ENCODE peak calls at places on chromosomes 7 and 10, in six cellular contexts. P, M, C, Q, T and J are unnamed samples. For H3K27me3, the result is how much of the 10 kb centered on the place peaks cover.

GRCh38 chr10:77784856-77785255 is 141.7 kb downstream of the DLG5 start:
- DNase-seq in T (no peak), Q (no peak), M (no peak), P (no peak), C (no peak), J (no peak)

GRCh38 chr7:37526623-37527022 is 78.0 kb upstream of the ELMO1 start:
- DNase-seq in C (no peak), M (no peak), P (no peak), Q (no peak), T (no peak), J (no peak)

GRCh38 chr10:60943372-60944158 is 420 bp downstream of the RHOBTB1 start:
- DNase-seq in T (peak), P (peak), C (peak), M (peak), Q (no peak), J (peak)

GRCh38 chr7:55534916-55535636 is 37.2 kb downstream of the VOPP1 start:
- DNase-seq in C (no peak), P (no peak), Q (no peak), M (no peak), T (no peak), J (no peak)

GRCh38 chr7:106542550-106543220 is 118.3 kb downstream of the CCDC71L start:
- DNase-seq in Q (no peak), P (no peak), M (peak), C (peak), T (peak), J (peak)

GRCh38 chr10:70963271-70963670 is 74.9 kb upstream of the PCBD1 start:
- DNase-seq in P (no peak), Q (no peak), C (no peak), T (no peak), M (no peak), J (no peak)

GRCh38 chr7:73717991-73718405 is 1.5 kb downstream of the STX1A start:
- DNase-seq in T (no peak), C (peak), Q (peak), M (no peak), P (no peak), J (peak)

GRCh38 chr7:157508477-157508881 is 171.7 kb downstream of the DNAJB6 start:
- DNase-seq in M (no peak), C (no peak), T (no peak), Q (peak), P (no peak), J (no peak)

GRCh38 chr10:71804067-71804466 is 30.7 kb upstream of the VSIR start:
- DNase-seq in Q (no peak), C (no peak), M (no peak), P (no peak), T (no peak), J (no peak)

GRCh38 chr7:65820287-65820950 is 52.5 kb upstream of the VKORC1L1 start:
- DNase-seq in C (peak), T (no peak), Q (no peak), P (no peak), M (no peak), J (peak)

DNA sequence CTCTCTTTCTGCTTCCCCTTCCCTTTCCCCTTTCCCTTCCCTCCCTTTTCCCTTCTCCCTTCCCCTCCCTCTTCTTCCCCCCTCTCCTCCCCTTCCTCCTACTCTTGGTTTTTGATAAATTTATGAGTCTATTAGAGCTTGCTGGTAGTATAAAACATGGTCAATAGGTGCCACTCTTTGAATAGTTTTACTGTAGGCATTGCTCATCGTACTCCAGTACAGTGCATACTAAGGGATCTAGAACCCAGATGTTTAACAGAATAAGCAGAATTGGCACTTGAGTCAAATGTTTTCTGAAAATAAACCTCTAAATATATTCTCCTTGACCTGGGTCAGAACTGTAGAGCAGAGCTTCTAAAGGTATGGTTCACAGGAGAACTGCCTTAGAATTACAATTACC is 126.7 kb downstream of the SORCS3 start:
- DNase-seq in Q (no peak), P (no peak), C (peak), M (no peak), T (no peak), J (no peak)
- H3K27me3 ChIP-seq in Q (under half), P (under half), C (under half), M (under half), T (under half), J (under half)

GRCh38 chr7:131103997-131104396 is 223.7 kb upstream of the MKLN1 start:
- DNase-seq in C (no peak), Q (no peak), M (no peak), T (no peak), P (no peak), J (no peak)
- H3K4me3 ChIP-seq in C (no peak), Q (no peak), M (no peak), T (peak), P (peak), J (no peak)

GRCh38 chr10:46551701-46552525 is 4.5 kb downstream of the GPRIN2 start:
- DNase-seq in Q (peak), M (peak), P (peak), T (peak), C (no peak), J (no peak)
- H3K27me3 ChIP-seq in Q (under half), M (under half), P (under half), T (under half), C (under half), J (under half)

DNA sequence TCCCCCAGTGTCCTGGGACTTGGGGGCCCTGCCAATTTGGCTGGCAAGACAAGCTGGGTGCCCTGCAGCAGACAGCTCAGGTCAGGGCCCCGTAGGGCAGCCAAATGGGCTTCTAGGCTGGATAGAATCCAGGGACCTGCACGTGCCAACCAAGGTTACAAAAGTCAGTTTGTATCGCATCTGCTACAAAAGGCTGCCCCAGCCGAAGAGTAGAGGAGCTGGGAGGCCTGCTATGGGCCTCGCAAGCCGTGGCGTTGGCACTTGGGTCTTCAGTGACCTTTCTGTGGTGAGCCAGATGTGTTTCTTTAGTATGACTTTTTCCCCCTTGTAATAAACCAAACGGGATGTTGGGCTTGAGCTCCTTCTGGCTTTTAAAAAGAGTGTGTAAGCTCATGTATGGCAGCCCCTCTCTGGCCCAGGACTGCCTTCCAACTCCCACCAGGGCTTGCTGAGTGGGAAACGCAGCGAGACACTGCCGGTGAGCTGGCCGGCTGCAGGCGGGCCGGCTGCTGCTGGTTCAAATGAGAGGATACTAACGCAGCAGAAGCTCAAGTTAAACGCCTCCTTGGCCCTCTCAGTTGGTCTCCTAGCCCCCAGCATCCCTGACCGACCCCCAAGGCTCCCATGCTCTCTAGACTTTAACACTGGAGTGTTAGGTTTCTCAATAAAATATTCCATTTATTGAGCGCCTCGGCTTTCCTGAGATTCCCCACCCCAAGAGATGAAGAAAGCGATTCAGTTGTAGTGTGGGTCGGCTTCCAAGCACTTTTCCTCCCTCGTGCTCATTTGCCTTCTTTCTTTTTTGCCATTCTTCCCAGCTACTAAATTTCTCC is 3.1 kb upstream of the HOXA10 start:
- DNase-seq in C (no peak), Q (no peak), P (peak), T (peak), M (no peak), J (peak)
- H3K4me3 ChIP-seq in C (no peak), Q (no peak), P (peak), T (peak), M (no peak), J (peak)

GRCh38 chr7:155804431-155804831 is 7.8 kb downstream of the SHH start:
- DNase-seq in C (no peak), T (no peak), Q (no peak), P (no peak), M (no peak), J (no peak)

GRCh38 chr7:155803418-155804376 is 8.6 kb downstream of the SHH start:
- DNase-seq in T (no peak), C (peak), P (no peak), Q (no peak), M (no peak), J (peak)

GRCh38 chr7:155802291-155802690 is 10.0 kb downstream of the SHH start:
- DNase-seq in T (no peak), P (no peak), C (no peak), M (no peak), Q (no peak), J (no peak)

GRCh38 chr7:155800741-155801267 is 11.5 kb downstream of the SHH start:
- DNase-seq in P (no peak), Q (no peak), T (no peak), C (no peak), M (no peak), J (no peak)

DNA sequence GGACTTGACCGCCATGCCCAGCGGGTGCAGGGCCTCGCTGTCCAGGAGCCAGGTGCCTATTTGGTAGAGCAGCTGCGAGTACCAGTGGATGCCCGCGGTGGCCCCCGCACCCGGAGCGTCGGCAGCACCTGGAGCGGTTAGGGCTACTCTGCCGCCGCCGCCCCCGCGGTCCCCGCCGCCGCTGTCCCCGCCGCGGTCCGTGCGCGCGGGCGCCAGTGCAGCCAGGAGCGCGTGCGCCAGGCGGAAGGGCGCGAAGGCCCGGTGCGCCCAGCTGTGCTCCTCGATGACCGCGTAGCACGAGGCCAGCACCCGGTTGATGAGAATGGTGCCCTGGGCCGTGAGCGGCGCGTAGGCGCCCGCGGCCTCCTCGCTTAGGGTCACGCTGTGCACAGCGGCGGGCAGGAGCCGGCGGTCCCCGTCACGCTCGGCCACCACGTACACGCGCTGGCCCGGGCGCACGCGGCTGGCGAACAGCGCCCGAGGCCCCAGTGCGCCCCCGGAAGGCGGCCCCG is 9.3 kb downstream of the SHH start:
- DNase-seq in M (no peak), P (no peak), Q (no peak), T (no peak), C (no peak), J (no peak)
- H3K27me3 ChIP-seq in M (under half), P (half or more), Q (under half), T (under half), C (half or more), J (under half)

DNA sequence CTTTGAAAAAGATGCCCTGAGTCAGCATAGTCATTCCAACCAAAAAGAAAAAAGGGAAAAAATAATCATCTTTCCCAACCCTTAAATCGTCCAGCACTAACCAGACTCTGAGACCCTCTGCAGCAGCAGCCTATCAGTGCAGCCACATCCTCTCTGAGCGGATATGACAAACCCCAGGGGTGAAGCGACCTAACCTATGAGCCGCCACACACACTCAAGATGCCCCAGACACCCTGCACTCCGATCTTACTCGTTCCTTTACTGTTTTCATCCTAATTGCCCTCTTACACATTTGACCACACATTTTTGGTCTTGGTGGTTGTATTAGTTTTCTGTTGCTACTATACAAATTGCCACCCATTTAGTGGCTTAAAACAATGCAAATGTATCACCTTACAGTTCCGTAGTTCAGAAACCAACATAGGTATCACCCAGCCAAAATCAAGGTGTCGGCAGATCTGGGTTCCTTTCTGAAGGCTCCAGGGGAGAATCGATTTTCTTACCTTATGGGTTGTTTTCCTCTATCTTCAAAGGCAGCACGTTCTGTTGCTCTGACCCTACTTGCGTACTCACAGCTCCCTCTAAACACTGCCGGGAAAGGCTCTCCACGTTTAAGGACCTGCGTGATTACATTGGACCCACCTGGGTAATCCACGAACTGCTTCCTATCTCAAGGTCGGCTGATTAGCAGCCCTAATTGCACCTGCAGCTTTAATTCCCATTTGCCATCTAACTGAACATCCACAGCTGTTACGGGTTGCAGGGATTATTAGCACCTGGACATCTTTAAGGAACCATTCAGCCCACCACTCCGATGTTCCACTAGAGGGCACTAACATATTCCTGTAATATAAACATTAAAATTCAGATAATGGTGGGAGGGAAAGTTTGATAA is 37.3 kb upstream of the PRSS1 start:
- DNase-seq in T (no peak), C (peak), P (no peak), M (peak), Q (peak), J (no peak)
- H3K4me3 ChIP-seq in T (no peak), C (no peak), P (no peak), M (peak), Q (peak), J (no peak)

GRCh38 chr10:97074256-97075145 is 111.3 kb downstream of the SLIT1 start:
- DNase-seq in P (no peak), C (no peak), Q (no peak), T (no peak), M (no peak), J (no peak)
- H3K27me3 ChIP-seq in P (half or more), C (under half), Q (under half), T (under half), M (under half), J (under half)

GRCh38 chr10:43077421-43078171 is 727 bp downstream of the RET start:
- DNase-seq in T (no peak), P (no peak), M (no peak), Q (no peak), C (no peak), J (peak)
- H3K4me3 ChIP-seq in T (peak), P (peak), M (peak), Q (no peak), C (peak), J (peak)